ENCODE peak calls at places on chromosomes 12 and 14, in six cellular contexts. W is putamen; A is D341Med; M is stimulated activated CD4-positive, alpha-beta T cell treated with anti-CD3 and anti-CD28 coated beads, Interleukin-12 subunit alpha, Interleukin-12 subunit beta, amount 100 ng/mL, for 48 hours; L is iris pigment epithelial cell; Y is mammary epithelial cell. U is an unnamed sample.

GRCh38 chr12:40566246-40566645 is 126.0 kb upstream of the CNTN1 start:
- DNase-seq in W (no peak), Y (no peak), L (no peak), M (no peak), A (no peak), U (no peak)

GRCh38 chr12:20105938-20106337 is 262.4 kb upstream of the PDE3A start:
- DNase-seq in L (peak), W (no peak), A (no peak), Y (no peak), M (no peak), U (no peak)

GRCh38 chr12:11517080-11517479 is 121.7 kb upstream of the PRB2 start:
- DNase-seq in A (no peak), L (no peak), W (no peak), Y (no peak), M (no peak), U (no peak)

GRCh38 chr14:96263347-96264199 is 7.6 kb downstream of the BDKRB1 start:
- DNase-seq in W (no peak), L (no peak), A (no peak), M (no peak), Y (no peak), U (no peak)

GRCh38 chr14:102928412-102929348 is 6.2 kb downstream of the AMN start:
- DNase-seq in M (peak), Y (no peak), L (peak), W (no peak), A (peak), U (peak)

GRCh38 chr12:132392389-132393244 is 63.2 kb upstream of the GALNT9 start:
- DNase-seq in W (no peak), Y (no peak), A (no peak), L (no peak), M (no peak), U (no peak)

GRCh38 chr12:132429932-132430643 is 59.9 kb upstream of the FBRSL1 start:
- DNase-seq in M (no peak), W (no peak), Y (peak), A (peak), L (peak), U (no peak)

GRCh38 chr12:94832105-94832504 is 171.4 kb downstream of the NDUFA12 start:
- DNase-seq in Y (no peak), W (no peak), A (no peak), L (no peak), M (no peak), U (no peak)

GRCh38 chr12:126385785-126386184 is 1320.5 kb downstream of the AACS start:
- DNase-seq in A (no peak), L (peak), M (no peak), W (no peak), Y (no peak), U (no peak)

GRCh38 chr14:21039059-21039422 is 3.1 kb upstream of the RNASE7 start:
- DNase-seq in Y (peak), W (peak), M (no peak), A (no peak), L (peak), U (peak)

GRCh38 chr14:102776761-102777710 is at the start of gene TRAF3:
- DNase-seq in L (peak), M (peak), Y (peak), W (peak), A (peak), U (no peak)

GRCh38 chr12:30805959-30806358 is 51.2 kb upstream of the CAPRIN2 start:
- DNase-seq in L (no peak), A (no peak), W (no peak), Y (peak), M (no peak), U (no peak)

GRCh38 chr12:47969845-47970244 is 6.4 kb downstream of the TMEM106C start:
- DNase-seq in W (no peak), M (no peak), Y (no peak), L (no peak), A (no peak), U (no peak)

GRCh38 chr12:18345021-18345735 is 83.9 kb downstream of the PIK3C2G start:
- DNase-seq in W (no peak), A (no peak), M (no peak), Y (no peak), L (peak), U (no peak)

GRCh38 chr12:39239484-39240143 is 203.3 kb downstream of the KIF21A start:
- DNase-seq in L (peak), A (no peak), Y (peak), M (no peak), W (no peak), U (no peak)

GRCh38 chr12:117120787-117121186 is 21.6 kb upstream of the TESC start:
- DNase-seq in M (no peak), W (no peak), A (peak), L (no peak), Y (no peak), U (no peak)

GRCh38 chr12:13033266-13033875 is 10.8 kb upstream of the FAM234B start:
- DNase-seq in W (no peak), M (no peak), A (no peak), Y (no peak), L (no peak), U (no peak)

GRCh38 chr12:47388712-47389111 is 309.0 kb upstream of the AMIGO2 start:
- DNase-seq in L (no peak), A (no peak), W (no peak), M (no peak), Y (no peak), U (no peak)

GRCh38 chr12:25883026-25883928 is 75.2 kb upstream of the RASSF8 start:
- DNase-seq in M (no peak), Y (no peak), L (no peak), W (no peak), A (no peak), U (no peak)

GRCh38 chr14:20683125-20683895 is 1.1 kb upstream of the RNASE4 start:
- DNase-seq in A (peak), M (peak), L (peak), Y (peak), W (peak), U (no peak)

GRCh38 chr12:57103856-57104255 is 7.3 kb downstream of the STAT6 start:
- DNase-seq in M (no peak), Y (no peak), L (peak), A (peak), W (no peak), U (no peak)

GRCh38 chr14:99497341-99497740 is 16.1 kb downstream of the CCNK start:
- DNase-seq in A (no peak), Y (no peak), M (no peak), L (no peak), W (no peak), U (no peak)

GRCh38 chr14:90503582-90503981 is 106.8 kb downstream of the CALM1 start:
- DNase-seq in Y (no peak), L (no peak), M (no peak), A (no peak), W (no peak), U (no peak)

GRCh38 chr14:102914474-102915291 is 7.8 kb upstream of the AMN start:
- DNase-seq in A (peak), L (no peak), M (no peak), Y (no peak), W (no peak), U (no peak)

GRCh38 chr12:104280703-104281458 is 22.7 kb upstream of the EID3 start:
- DNase-seq in L (peak), Y (peak), A (no peak), W (no peak), M (no peak), U (no peak)

GRCh38 chr12:132428872-132429121 is 61.2 kb upstream of the FBRSL1 start:
- DNase-seq in Y (peak), M (no peak), A (no peak), W (no peak), L (no peak), U (no peak)

GRCh38 chr12:119406322-119406721 is 71.8 kb downstream of the CCDC60 start:
- DNase-seq in L (no peak), A (no peak), M (no peak), Y (no peak), W (no peak), U (no peak)

GRCh38 chr14:28020112-28020511 is 746.5 kb upstream of the FOXG1 start:
- DNase-seq in M (no peak), Y (no peak), A (no peak), L (no peak), W (no peak), U (no peak)

GRCh38 chr12:54304187-54304810 is 3.5 kb upstream of the NFE2 start:
- DNase-seq in W (no peak), M (no peak), L (peak), Y (peak), A (no peak), U (peak)

GRCh38 chr12:38995249-38995648 is 89.9 kb upstream of the CPNE8 start:
- DNase-seq in W (no peak), Y (no peak), L (no peak), A (no peak), M (no peak), U (no peak)

GRCh38 chr12:90585640-90586304 is 369.2 kb downstream of the CCER1 start:
- DNase-seq in W (no peak), Y (no peak), M (no peak), A (no peak), L (no peak), U (no peak)

GRCh38 chr12:1927751-1928351 is 9.4 kb upstream of the CACNA2D4 start:
- DNase-seq in M (no peak), A (no peak), L (no peak), W (no peak), Y (no peak), U (peak)

GRCh38 chr14:87745507-87746118 is 247.4 kb downstream of the GALC start:
- DNase-seq in L (peak), W (no peak), M (no peak), Y (peak), A (peak), U (no peak)

GRCh38 chr12:4855121-4855924 is 54.4 kb upstream of the KCNA1 start:
- DNase-seq in M (no peak), L (peak), Y (peak), A (peak), W (peak), U (no peak)

GRCh38 chr14:35400707-35401421 is 3.7 kb downstream of the NFKBIA start:
- DNase-seq in W (peak), M (peak), L (no peak), Y (peak), A (no peak), U (no peak)

GRCh38 chr14:23069413-23069806 is 12.1 kb upstream of the CDH24 start:
- DNase-seq in A (no peak), M (no peak), L (no peak), W (no peak), Y (no peak), U (no peak)

GRCh38 chr12:89693639-89694202 is 14.9 kb downstream of the ATP2B1 start:
- DNase-seq in A (no peak), W (no peak), M (no peak), L (no peak), Y (no peak), U (no peak)

GRCh38 chr14:52910597-52910996 is 40.3 kb downstream of the FERMT2 start:
- DNase-seq in Y (no peak), W (no peak), A (no peak), M (no peak), L (no peak), U (no peak)

GRCh38 chr14:23661542-23661941 is 25.4 kb downstream of the DHRS2 start:
- DNase-seq in L (no peak), A (peak), M (no peak), Y (no peak), W (no peak), U (no peak)

U was measured in suprapubic skin.